ENCODE peak calls at places on chromosome 1, in six cellular contexts. A, I, H, V, M and P are unnamed samples.
A peak's percentile ranks its signal among the peaks of the same experiment; 100 is the strongest.

GRCh38 chr1:177862916-177863315 is 106.9 kb downstream of the SEC16B start:
- DNase-seq in A (no peak), I (no peak), H (no peak), V (no peak), M (no peak), P (no peak)

GRCh38 chr1:177953549-177953948 is 16.3 kb downstream of the SEC16B start:
- DNase-seq in A (no peak), I (no peak), H (no peak), V (no peak), M (no peak), P (no peak)

GRCh38 chr1:11428789-11429188 is 50.2 kb upstream of the DISP3 start:
- DNase-seq in A (no peak), I (no peak), H (no peak), V (no peak), M (no peak), P (no peak)

GRCh38 chr1:117697220-117697781 is 91.5 kb downstream of the TENT5C start:
- DNase-seq in A (no peak), I (no peak), H (no peak), V (no peak), M (no peak), P (no peak)

GRCh38 chr1:218347713-218348627 is 2.8 kb downstream of the TGFB2 start:
- DNase-seq in A (no peak), I (peak; percentile 17), H (no peak), V (no peak), M (no peak), P (no peak)

GRCh38 chr1:15756143-15757015 is 2.2 kb upstream of the FBLIM1 start:
- DNase-seq in A (no peak), I (peak; percentile 70), H (no peak), V (peak; percentile 11), M (peak; percentile 75), P (no peak)

GRCh38 chr1:204885288-204885711 is 14.6 kb downstream of the NFASC start:
- DNase-seq in A (no peak), I (no peak), H (no peak), V (no peak), M (no peak), P (no peak)

GRCh38 chr1:184790642-184791041 is 36.0 kb upstream of the EDEM3 start:
- DNase-seq in A (no peak), I (no peak), H (no peak), V (no peak), M (no peak), P (no peak)

GRCh38 chr1:50735443-50735842 is 224.6 kb downstream of the FAF1 start:
- DNase-seq in A (no peak), I (peak; percentile 23), H (no peak), V (no peak), M (no peak), P (no peak)

GRCh38 chr1:115613767-115614166 is 28.0 kb upstream of the VANGL1 start:
- DNase-seq in A (no peak), I (no peak), H (no peak), V (no peak), M (no peak), P (no peak)

GRCh38 chr1:31111290-31111951 is 45.9 kb upstream of the PUM1 start:
- DNase-seq in A (no peak), I (no peak), H (no peak), V (no peak), M (peak; percentile 82), P (no peak)

GRCh38 chr1:181208076-181208475 is 119.6 kb downstream of the IER5 start:
- DNase-seq in A (no peak), I (no peak), H (no peak), V (no peak), M (no peak), P (no peak)

GRCh38 chr1:53626576-53626975 is 112.4 kb downstream of the GLIS1 start:
- DNase-seq in A (no peak), I (no peak), H (no peak), V (no peak), M (no peak), P (no peak)

GRCh38 chr1:185862235-185862634 is 128.0 kb downstream of the HMCN1 start:
- DNase-seq in A (no peak), I (no peak), H (no peak), V (no peak), M (no peak), P (no peak)

GRCh38 chr1:54871275-54872040 is 15.5 kb downstream of the DHCR24 start:
- DNase-seq in A (no peak), I (no peak), H (no peak), V (no peak), M (no peak), P (no peak)